ENCODE peak calls at places on chromosomes 2 and 18, in four cellular contexts. K is activated CD4-positive, CD25-positive, alpha-beta regulatory T cell; H is effector memory CD4-positive, alpha-beta T cell; E is SK-N-DZ. C is an unnamed sample.

GRCh38 chr2:22903616-22904015 is 481.4 kb upstream of the KLHL29 start:
- DNase-seq in K (no peak), H (no peak), E (no peak), C (no peak)

GRCh38 chr2:134220525-134220924 is 33.3 kb upstream of the MGAT5 start:
- DNase-seq in K (no peak), H (no peak), E (no peak), C (no peak)

GRCh38 chr18:58863539-58864145 is 1.0 kb upstream of the ZNF532 start:
- DNase-seq in K (peak; percentile 6), H (no peak), E (peak; percentile 16), C (peak; percentile 62)

GRCh38 chr2:71609441-71609840 is 156.1 kb downstream of the DYSF start:
- DNase-seq in K (no peak), H (no peak), E (no peak), C (no peak)

GRCh38 chr2:235765181-235765820 is 271.5 kb downstream of the AGAP1 start:
- DNase-seq in K (no peak), H (no peak), E (no peak), C (no peak)

GRCh38 chr18:60146220-60146960 is 226.2 kb downstream of the MC4R start:
- DNase-seq in K (no peak), H (no peak), E (no peak), C (no peak)

GRCh38 chr18:63087421-63088230 is 231.9 kb downstream of the BCL2 start:
- DNase-seq in K (no peak), H (no peak), E (peak; percentile 55), C (no peak)

GRCh38 chr2:240463274-240463865 is 27.9 kb downstream of the GPC1 start:
- DNase-seq in K (no peak), H (no peak), E (no peak), C (peak; percentile 34)

GRCh38 chr2:232333361-232334135 is 45.0 kb upstream of the ALPP start:
- DNase-seq in K (no peak), H (no peak), E (no peak), C (peak; percentile 16)

GRCh38 chr18:47166235-47166634 is 9.9 kb downstream of the IER3IP1 start:
- DNase-seq in K (no peak), H (no peak), E (no peak), C (no peak)

GRCh38 chr18:11669271-11669947 is 19.7 kb upstream of the GNAL start:
- DNase-seq in K (no peak), H (no peak), E (no peak), C (no peak)

GRCh38 chr2:120669121-120669952 is 66.3 kb upstream of the GLI2 start:
- DNase-seq in K (no peak), H (no peak), E (no peak), C (no peak)